ENCODE peak calls at places on chromosomes 6 and 20, in ten cellular contexts. Q is uterus; L is left ventricle myocardium inferior; K is GM20000; Z is mammary epithelial cell; P is GM06990; A is fibroblast of pulmonary artery; B is CD8-positive, alpha-beta T cell; U is prostate gland; O is stomach. R is an unnamed sample.

GRCh38 chr6:79797912-79798311 is 149.4 kb downstream of the ELOVL4 start:
- DNase-seq in Q (no peak), L (no peak), K (no peak), Z (no peak), P (no peak), A (no peak), B (no peak), U (no peak), O (no peak), R (no peak)

GRCh38 chr6:160417135-160417534 is 69.0 kb downstream of the SLC22A3 start:
- DNase-seq in Q (no peak), L (no peak), K (no peak), Z (no peak), P (no peak), A (no peak), B (no peak), U (no peak), O (no peak), R (no peak)

GRCh38 chr20:59518881-59519706 is 85.2 kb upstream of the PHACTR3 start:
- DNase-seq in Q (no peak), L (no peak), K (peak), Z (peak), P (no peak), A (peak), B (no peak), U (no peak), O (peak), R (no peak)

GRCh38 chr20:59019217-59019616 is at the start of gene TUBB1:
- DNase-seq in Q (no peak), L (no peak), K (no peak), Z (no peak), P (no peak), A (no peak), B (no peak), U (no peak), O (no peak), R (no peak)

GRCh38 chr6:25635886-25636317 is 16.1 kb upstream of the SCGN start:
- DNase-seq in Q (no peak), L (no peak), K (no peak), Z (no peak), P (no peak), A (no peak), B (no peak), U (no peak), O (no peak), R (no peak)

GRCh38 chr6:133055527-133055966 is 185.6 kb upstream of the EYA4 start:
- DNase-seq in Q (no peak), L (no peak), K (no peak), Z (no peak), P (no peak), A (no peak), B (no peak), U (no peak), O (no peak), R (no peak)

GRCh38 chr20:51327251-51327841 is 215.2 kb downstream of the NFATC2 start:
- DNase-seq in Q (peak), L (no peak), K (no peak), Z (peak), P (no peak), A (peak), B (no peak), U (no peak), O (no peak), R (no peak)

GRCh38 chr20:31607640-31608255 is 2.7 kb downstream of the ID1 start:
- DNase-seq in Q (no peak), L (no peak), K (peak), Z (peak), P (no peak), A (peak), B (no peak), U (no peak), O (no peak), R (no peak)

GRCh38 chr6:28764761-28765282 is 159.0 kb downstream of the TRIM27 start:
- DNase-seq in Q (no peak), L (no peak), K (no peak), Z (no peak), P (no peak), A (no peak), B (no peak), U (no peak), O (no peak), R (no peak)

GRCh38 chr6:2103644-2104523 is 141.5 kb downstream of the GMDS start:
- DNase-seq in Q (no peak), L (no peak), K (peak), Z (peak), P (no peak), A (peak), B (no peak), U (no peak), O (no peak), R (no peak)

GRCh38 chr6:36130672-36131516 is 581 bp downstream of the MAPK13 start:
- DNase-seq in Q (no peak), L (no peak), K (peak), Z (no peak), P (peak), A (peak), B (peak), U (peak), O (peak), R (no peak)

GRCh38 chr6:118985123-118985830 is 50.3 kb upstream of the MCM9 start:
- DNase-seq in Q (no peak), L (no peak), K (no peak), Z (no peak), P (no peak), A (no peak), B (no peak), U (no peak), O (no peak), R (no peak)

GRCh38 chr20:16947346-16947943 is 199.3 kb downstream of the OTOR start:
- DNase-seq in Q (no peak), L (no peak), K (no peak), Z (no peak), P (no peak), A (no peak), B (no peak), U (no peak), O (no peak), R (no peak)

GRCh38 chr6:144195671-144196070 is 45.4 kb downstream of the STX11 start:
- DNase-seq in Q (no peak), L (no peak), K (no peak), Z (peak), P (no peak), A (peak), B (no peak), U (no peak), O (no peak), R (no peak)

GRCh38 chr6:159131709-159132108 is 37.5 kb upstream of the FNDC1 start:
- DNase-seq in Q (no peak), L (no peak), K (no peak), Z (no peak), P (no peak), A (no peak), B (no peak), U (no peak), O (no peak), R (no peak)

GRCh38 chr20:50636601-50637539 is 54.5 kb downstream of the RIPOR3 start:
- DNase-seq in Q (no peak), L (no peak), K (no peak), Z (no peak), P (no peak), A (no peak), B (no peak), U (no peak), O (no peak), R (no peak)

DNA sequence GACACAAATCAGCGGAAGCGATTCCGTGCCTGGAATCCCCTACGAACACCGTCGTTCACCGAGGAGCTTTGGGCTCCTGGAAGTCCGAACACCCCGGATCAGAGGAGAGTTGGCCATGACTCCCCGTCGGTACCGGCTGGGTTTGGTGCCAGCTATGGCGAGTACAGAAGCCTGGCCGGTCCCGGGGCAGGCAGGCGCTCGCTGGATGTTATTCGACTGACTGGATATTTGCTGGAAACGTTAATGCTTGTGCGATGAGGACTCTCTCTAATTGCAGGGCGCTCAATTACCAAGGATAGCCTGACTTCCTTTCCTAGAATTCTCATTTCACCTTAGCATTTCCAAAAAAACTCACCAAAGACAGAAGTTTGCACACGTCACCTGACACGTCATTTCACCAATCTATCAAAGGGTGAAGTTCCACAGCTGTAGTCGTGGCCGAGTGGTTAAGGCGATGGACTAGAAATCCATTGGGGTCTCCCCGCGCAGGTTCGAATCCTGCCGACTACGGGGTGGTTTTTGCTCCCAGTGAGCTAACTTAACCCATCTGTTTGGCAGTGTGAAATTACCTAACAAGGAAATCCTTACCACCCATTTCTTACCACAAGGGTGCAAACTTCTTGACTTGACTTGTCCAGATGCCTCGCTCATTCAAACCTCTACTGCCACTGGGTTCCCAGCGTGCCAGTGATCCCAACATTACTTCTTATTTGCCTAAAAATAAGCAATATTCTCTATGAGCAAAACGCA is 22.7 kb upstream of the ZNF184 start:
- DNase-seq in Q (peak), L (peak), K (peak), Z (peak), P (peak), A (peak), B (peak), U (no peak), O (no peak), R (no peak)
- TF ChIP-seq CTCF in Q (no peak), L (no peak), K (no peak), Z (peak), P (no peak), A (no peak), B (no peak), U (no peak), O (no peak), R (peak)

DNA sequence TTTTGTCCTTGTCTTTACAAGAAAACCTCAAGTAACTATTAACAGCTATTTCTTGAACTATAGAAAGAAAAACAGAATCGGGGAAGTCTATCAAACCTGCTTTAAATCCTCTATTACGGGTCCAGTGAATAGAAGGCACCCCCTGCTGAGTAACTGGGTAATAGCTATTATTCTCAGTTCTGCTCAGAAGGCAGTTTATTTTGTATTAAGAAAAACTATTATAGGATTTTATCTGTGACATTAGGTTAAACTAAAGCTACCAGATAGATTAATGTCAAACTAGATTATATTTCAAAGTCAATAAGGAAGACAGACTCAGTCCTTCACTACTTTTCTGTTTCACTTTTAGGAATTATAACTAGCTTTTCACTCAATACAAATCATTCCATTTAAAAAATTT is 93.7 kb downstream of the DST start:
- DNase-seq in Q (no peak), L (no peak), K (no peak), Z (no peak), P (no peak), A (peak), B (no peak), U (no peak), O (no peak), R (no peak)
- TF ChIP-seq CTCF in Q (peak), L (peak), K (no peak), Z (no peak), P (peak), A (peak), B (no peak), U (peak), O (no peak), R (peak)

GRCh38 chr6:50842861-50843384 is 24.3 kb downstream of the TFAP2B start:
- DNase-seq in Q (no peak), L (no peak), K (no peak), Z (no peak), P (no peak), A (no peak), B (no peak), U (no peak), O (no peak), R (no peak)

GRCh38 chr6:50842446-50842845 is 23.8 kb downstream of the TFAP2B start:
- DNase-seq in Q (no peak), L (no peak), K (no peak), Z (no peak), P (no peak), A (no peak), B (no peak), U (no peak), O (no peak), R (no peak)

GRCh38 chr6:50845499-50846108 is 26.9 kb downstream of the TFAP2B start:
- DNase-seq in Q (no peak), L (no peak), K (no peak), Z (no peak), P (no peak), A (no peak), B (no peak), U (no peak), O (no peak), R (no peak)

GRCh38 chr6:50846109-50846859 is 27.6 kb downstream of the TFAP2B start:
- DNase-seq in Q (no peak), L (no peak), K (no peak), Z (no peak), P (no peak), A (no peak), B (no peak), U (no peak), O (no peak), R (no peak)

GRCh38 chr6:50843842-50844241 is 25.2 kb downstream of the TFAP2B start:
- DNase-seq in Q (no peak), L (no peak), K (no peak), Z (no peak), P (no peak), A (no peak), B (no peak), U (no peak), O (no peak), R (no peak)
- TF ChIP-seq CTCF in Q (no peak), L (no peak), K (no peak), Z (peak), P (no peak), A (no peak), B (no peak), U (no peak), O (no peak), R (peak)

DNA sequence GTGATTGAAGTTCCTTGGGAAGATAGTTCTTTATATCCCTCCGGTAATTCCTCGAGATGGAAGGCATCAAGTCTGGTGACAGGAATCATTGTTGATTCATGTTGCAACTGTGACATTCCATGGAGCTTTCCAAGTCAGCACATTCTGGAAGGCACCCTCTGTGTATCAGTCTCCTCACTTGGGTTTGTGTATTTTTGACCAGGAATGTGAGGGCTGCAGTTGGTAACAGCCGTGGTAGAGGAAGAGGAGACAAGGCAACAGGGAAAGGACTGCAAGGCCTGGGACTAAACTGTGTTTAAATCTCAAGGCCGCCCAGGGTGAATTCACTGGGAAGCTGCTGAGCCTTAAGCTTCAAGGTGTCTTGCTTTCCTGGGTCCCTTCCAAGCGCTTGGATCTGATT is 99.0 kb downstream of the CLIC5 start:
- DNase-seq in Q (no peak), L (no peak), K (no peak), Z (no peak), P (no peak), A (no peak), B (no peak), U (no peak), O (no peak), R (no peak)
- TF ChIP-seq CTCF in Q (no peak), L (no peak), K (no peak), Z (no peak), P (no peak), A (no peak), B (no peak), U (no peak), O (no peak), R (no peak)

DNA sequence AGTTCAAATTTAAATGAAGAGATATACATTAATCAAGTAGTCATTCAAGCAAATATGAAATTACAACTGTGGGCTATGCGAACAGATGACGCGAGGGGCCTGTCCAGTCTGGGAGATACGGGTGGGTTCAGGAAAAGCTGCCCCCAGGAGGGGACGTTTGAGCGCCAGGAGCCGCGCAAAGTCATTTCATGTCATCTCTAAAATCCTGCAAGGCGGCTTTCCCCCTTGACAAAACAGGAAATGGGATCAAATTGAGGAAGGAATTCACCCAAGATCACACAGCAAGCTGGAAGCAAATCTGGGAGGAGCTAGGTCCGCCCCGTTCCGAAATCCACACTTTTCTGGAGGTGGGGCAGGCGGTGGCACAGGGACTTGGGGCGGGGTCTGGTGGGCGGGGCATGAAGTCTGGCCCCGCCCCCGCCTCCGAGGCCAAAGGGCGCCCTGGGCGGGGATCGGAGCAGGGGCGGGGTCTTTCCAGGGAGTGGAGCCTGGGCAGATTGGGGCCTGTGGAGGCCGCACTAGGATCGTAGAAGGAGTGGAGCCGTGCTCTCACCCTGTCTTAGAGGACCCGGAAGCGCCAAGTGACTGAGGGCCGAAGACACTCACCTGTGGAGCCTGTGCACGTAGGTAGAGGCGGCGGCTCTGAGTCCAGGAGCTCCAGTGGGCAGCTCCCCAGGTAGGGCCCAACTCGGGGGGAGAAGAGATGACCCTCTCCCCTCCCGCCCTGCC is at the start of gene LPIN3:
- DNase-seq in Q (peak), L (peak), K (peak), Z (peak), P (peak), A (peak), B (peak), U (peak), O (peak), R (peak)
- TF ChIP-seq CTCF in Q (peak), L (no peak), K (no peak), Z (peak), P (no peak), A (no peak), B (peak), U (peak), O (no peak), R (no peak)

GRCh38 chr20:48951041-48951440 is 29.5 kb downstream of the ARFGEF2 start:
- DNase-seq in Q (no peak), L (no peak), K (no peak), Z (no peak), P (no peak), A (no peak), B (no peak), U (no peak), O (no peak), R (no peak)

GRCh38 chr20:48951646-48952045 is 30.1 kb downstream of the ARFGEF2 start:
- DNase-seq in Q (no peak), L (no peak), K (no peak), Z (no peak), P (no peak), A (no peak), B (no peak), U (peak), O (no peak), R (no peak)

GRCh38 chr20:48948612-48949011 is 27.1 kb downstream of the ARFGEF2 start:
- DNase-seq in Q (no peak), L (no peak), K (no peak), Z (no peak), P (no peak), A (no peak), B (no peak), U (no peak), O (no peak), R (no peak)

GRCh38 chr20:48952656-48953055 is 31.1 kb downstream of the ARFGEF2 start:
- DNase-seq in Q (no peak), L (no peak), K (no peak), Z (no peak), P (no peak), A (no peak), B (no peak), U (no peak), O (no peak), R (no peak)

GRCh38 chr20:48949304-48950170 is 28.0 kb downstream of the ARFGEF2 start:
- DNase-seq in Q (no peak), L (no peak), K (no peak), Z (no peak), P (no peak), A (no peak), B (no peak), U (no peak), O (peak), R (no peak)
- TF ChIP-seq CTCF in Q (no peak), L (no peak), K (no peak), Z (no peak), P (peak), A (no peak), B (no peak), U (no peak), O (no peak), R (peak)

R was measured in type B pancreatic cell.